ENCODE peak calls at places on chromosomes 11 and 22, in ten cellular contexts. O is NCI-H2081; L is B cell; Z is NCI-H1092 treated with DMSO at 0.1 percent for 48 hours; U is GM04504; B is epithelial cell of prostate; D is NCI-H460; N is CD4-positive, alpha-beta T cell; I is naive thymus-derived CD4-positive, alpha-beta T cell; H is substantia nigra. M is an unnamed sample.

GRCh38 chr22:38080468-38080846 is 3.5 kb downstream of the SLC16A8 start:
- DNase-seq in O (no peak), L (no peak), Z (no peak), U (no peak), B (no peak), D (no peak), N (no peak), I (no peak), H (no peak), M (no peak)

GRCh38 chr11:8233691-8234424 is 29.8 kb downstream of the LMO1 start:
- DNase-seq in O (no peak), L (no peak), Z (peak; percentile 76), U (no peak), B (no peak), D (no peak), N (no peak), I (no peak), H (no peak), M (no peak)

GRCh38 chr11:34223021-34223813 is 117.8 kb downstream of the NAT10 start:
- DNase-seq in O (peak; percentile 19), L (no peak), Z (no peak), U (peak; percentile 79), B (no peak), D (no peak), N (no peak), I (no peak), H (no peak), M (no peak)

GRCh38 chr11:22703561-22703960 is 37.1 kb downstream of the GAS2 start:
- DNase-seq in O (peak; percentile 48), L (no peak), Z (peak; percentile 94), U (no peak), B (no peak), D (no peak), N (no peak), I (no peak), H (no peak), M (no peak)

GRCh38 chr11:22938691-22939090 is 78.4 kb upstream of the CCDC179 start:
- DNase-seq in O (no peak), L (no peak), Z (no peak), U (no peak), B (no peak), D (no peak), N (no peak), I (no peak), H (no peak), M (no peak)

GRCh38 chr11:60724420-60724819 is at the start of gene MS4A18:
- DNase-seq in O (no peak), L (no peak), Z (no peak), U (no peak), B (no peak), D (no peak), N (no peak), I (no peak), H (no peak), M (no peak)

GRCh38 chr22:40733919-40734318 is 54.6 kb downstream of the MCHR1 start:
- DNase-seq in O (no peak), L (no peak), Z (no peak), U (no peak), B (no peak), D (no peak), N (no peak), I (no peak), H (no peak), M (no peak)

GRCh38 chr11:36243641-36244040 is 45.6 kb downstream of the COMMD9 start:
- DNase-seq in O (no peak), L (no peak), Z (no peak), U (no peak), B (no peak), D (no peak), N (no peak), I (no peak), H (no peak), M (no peak)

GRCh38 chr11:110497204-110497987 is 67.6 kb downstream of the FDX1 start:
- DNase-seq in O (no peak), L (no peak), Z (no peak), U (no peak), B (no peak), D (no peak), N (no peak), I (no peak), H (no peak), M (no peak)

GRCh38 chr11:2825261-2825885 is 60.2 kb downstream of the CDKN1C start:
- DNase-seq in O (no peak), L (no peak), Z (no peak), U (peak; percentile 78), B (no peak), D (no peak), N (no peak), I (no peak), H (no peak), M (no peak)

GRCh38 chr11:11229691-11230090 is 123.4 kb downstream of the CSNK2A3 start:
- DNase-seq in O (no peak), L (no peak), Z (no peak), U (no peak), B (peak; percentile 83), D (no peak), N (no peak), I (no peak), H (no peak), M (no peak)